ENCODE peak calls at places on chromosome 16, in five cellular contexts. N is ascending aorta, F is astrocyte of the cerebellum, K is K562, Q is mesothelial cell of epicardium. R is an unnamed sample.

GRCh38 chr16:53673189-53673588 is 30.5 kb downstream of the RPGRIP1L start:
- DNase-seq in N (no peak), K (no peak), F (peak; percentile 16), Q (no peak), R (no peak)

GRCh38 chr16:81385031-81385756 is 59.4 kb upstream of the CMIP start:
- DNase-seq in K (no peak), Q (no peak), N (no peak), F (no peak), R (no peak)

GRCh38 chr16:4733747-4734062 is 366 bp downstream of the ANKS3 start:
- DNase-seq in N (no peak), Q (no peak), K (no peak), F (no peak), R (peak; percentile 13)

GRCh38 chr16:46929378-46930332 is 43.8 kb downstream of the DNAJA2 start:
- DNase-seq in K (peak; percentile 79), F (peak; percentile 11), N (no peak), Q (peak; percentile 34), R (peak; percentile 81)

GRCh38 chr16:4688674-4689045 is 4.7 kb upstream of the NUDT16L1 start:
- DNase-seq in Q (no peak), K (no peak), N (no peak), F (no peak), R (no peak)

GRCh38 chr16:86419518-86419917 is 90.8 kb upstream of the FOXF1 start:
- DNase-seq in K (no peak), Q (no peak), F (no peak), N (no peak), R (no peak)

GRCh38 chr16:26736084-26736483 is 330.6 kb upstream of the C16orf82 start:
- DNase-seq in F (no peak), N (no peak), K (no peak), Q (no peak), R (no peak)

GRCh38 chr16:70270176-70270575 is 18.4 kb upstream of the EXOSC6 start:
- DNase-seq in N (no peak), K (no peak), F (no peak), Q (no peak), R (no peak)

GRCh38 chr16:46689492-46690280 is at the start of gene ORC6:
- DNase-seq in K (peak; percentile 94), F (peak; percentile 90), Q (peak; percentile 99), N (peak; percentile 88), R (peak; percentile 96)

GRCh38 chr16:27243725-27244362 is 24.7 kb downstream of the NSMCE1 start:
- DNase-seq in F (no peak), Q (no peak), N (no peak), K (no peak), R (no peak)

GRCh38 chr16:22754577-22754976 is 59.4 kb upstream of the HS3ST2 start:
- DNase-seq in N (no peak), Q (no peak), K (no peak), F (no peak), R (no peak)

GRCh38 chr16:89584768-89585549 is 9.4 kb downstream of the CPNE7 start:
- DNase-seq in N (no peak), F (no peak), Q (no peak), K (no peak), R (no peak)

GRCh38 chr16:23434380-23434779 is 18.6 kb downstream of the COG7 start:
- DNase-seq in K (peak; percentile 81), F (peak; percentile 64), N (no peak), Q (no peak), R (peak; percentile 26)

DNA sequence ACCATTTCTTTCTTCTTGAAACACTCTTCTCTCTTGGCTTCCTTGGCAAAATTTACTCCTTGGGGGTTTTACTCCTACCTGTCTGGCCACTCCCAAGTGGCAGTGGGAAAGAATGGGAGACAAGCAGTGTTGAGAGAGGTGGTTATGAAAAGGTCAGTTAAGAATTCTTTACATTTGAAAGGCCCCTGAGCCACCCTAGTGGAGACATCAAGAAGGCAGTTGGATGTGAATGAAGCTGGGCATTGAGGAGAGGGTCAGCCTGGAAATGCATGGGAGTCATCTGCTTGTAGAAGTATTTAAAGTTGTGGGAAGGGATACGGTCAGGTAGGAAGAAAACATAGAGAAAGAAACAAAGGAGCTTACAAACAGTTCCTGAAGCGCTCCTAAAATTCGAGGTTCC is 42.3 kb upstream of the CCNF start:
- DNase-seq in K (no peak), F (no peak), Q (no peak), N (no peak), R (no peak)
- TF ChIP-seq CTCF in K (peak; percentile 15), F (peak; percentile 20), Q (no peak), N (no peak), R (peak; percentile 46)

DNA sequence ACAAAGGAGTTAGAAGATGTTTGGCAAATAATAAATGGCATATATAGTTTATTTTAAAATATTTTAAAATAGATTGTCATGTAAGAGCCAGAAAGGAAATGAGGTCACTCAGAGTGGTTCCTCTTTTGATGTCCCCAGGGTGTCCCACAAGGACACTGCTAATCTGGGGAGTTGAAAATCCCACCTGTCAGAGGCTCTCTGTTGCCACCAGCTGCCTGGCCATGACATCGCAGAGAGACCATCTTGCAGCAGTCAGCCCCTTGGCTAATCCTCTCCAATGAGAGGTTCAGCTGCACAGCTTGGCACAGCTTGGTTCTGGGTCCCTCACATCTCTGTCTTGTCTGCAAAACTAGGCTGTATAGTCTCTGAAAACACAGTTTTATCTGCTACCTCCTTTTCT is 11.0 kb upstream of the RBFOX1 start:
- DNase-seq in N (no peak), Q (no peak), F (no peak), K (peak; percentile 6), R (no peak)
- TF ChIP-seq CTCF in N (no peak), Q (no peak), F (no peak), K (no peak), R (no peak)

DNA sequence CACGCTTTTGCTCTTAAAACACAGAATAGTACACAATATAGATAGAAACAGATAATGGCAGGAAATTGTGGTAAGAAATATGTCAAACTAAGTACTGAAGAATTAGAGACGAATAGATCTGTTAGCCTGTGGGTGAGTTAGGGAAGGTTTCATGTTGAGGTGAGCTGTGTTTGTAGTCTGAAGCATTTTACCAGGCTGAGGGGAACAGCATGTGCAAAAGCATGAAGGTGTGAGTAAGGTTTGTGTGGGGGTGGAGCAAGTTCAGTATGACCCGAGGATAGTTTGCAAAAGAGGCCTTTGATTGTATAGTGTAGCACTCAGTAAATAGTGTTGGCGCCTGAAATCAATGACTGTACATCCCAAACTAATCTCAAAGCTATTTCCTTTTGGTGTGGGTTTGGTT is 13.8 kb downstream of the IGSF6 start:
- DNase-seq in F (no peak), Q (no peak), K (no peak), N (no peak), R (no peak)
- TF ChIP-seq CTCF in F (no peak), Q (no peak), K (no peak), N (no peak), R (no peak)

DNA sequence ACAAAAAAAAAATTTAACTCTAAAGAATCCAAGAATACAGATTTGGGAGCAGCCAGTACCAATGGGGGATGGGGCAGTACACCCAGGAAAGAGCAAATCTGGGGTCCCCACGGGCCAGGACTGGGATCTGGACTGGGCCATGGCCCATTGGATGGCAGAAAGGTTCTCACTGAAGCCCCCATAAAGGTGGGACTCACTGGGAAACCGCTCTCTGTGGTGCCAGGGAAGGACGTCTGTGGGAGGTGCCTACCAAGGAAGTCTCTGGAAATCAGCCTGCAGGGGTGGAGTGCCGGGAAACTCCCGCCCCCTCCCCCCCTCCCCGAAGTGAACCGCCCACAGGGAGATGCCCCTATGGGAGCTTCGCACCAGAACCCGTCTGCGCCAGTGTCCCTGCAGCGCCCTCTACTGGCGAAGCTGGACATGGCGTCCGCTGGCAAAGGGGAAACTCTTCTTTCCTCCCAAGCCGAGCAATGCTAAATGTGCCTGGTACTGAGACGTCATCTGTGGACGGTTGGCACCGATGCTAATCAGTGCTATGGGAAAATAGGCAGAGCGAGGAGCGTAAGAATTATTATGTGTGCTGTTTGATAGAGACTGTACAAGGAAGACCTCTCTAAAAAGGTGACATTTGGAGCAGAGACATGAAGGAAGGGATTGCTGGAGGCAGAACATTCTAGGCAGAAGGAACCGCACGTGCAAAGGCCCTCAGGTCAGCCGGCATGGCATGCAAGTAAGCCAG is 671.1 kb downstream of the WWOX start:
- DNase-seq in Q (peak; percentile 27), N (no peak), F (no peak), K (peak; percentile 78), R (peak; percentile 61)
- TF ChIP-seq CTCF in Q (peak; percentile 75), N (peak; percentile 66), F (peak; percentile 35), K (peak; percentile 86), R (peak; percentile 69)

GRCh38 chr16:18059577-18059976 is 277.0 kb downstream of the NPIPA8 start:
- DNase-seq in K (no peak), N (no peak), F (no peak), Q (no peak), R (no peak)

GRCh38 chr16:18055411-18055916 is 281.1 kb downstream of the NPIPA8 start:
- DNase-seq in N (no peak), F (no peak), K (no peak), Q (no peak), R (no peak)

GRCh38 chr16:18062713-18063112 is 273.8 kb downstream of the NPIPA8 start:
- DNase-seq in K (no peak), Q (no peak), N (no peak), F (no peak), R (no peak)

DNA sequence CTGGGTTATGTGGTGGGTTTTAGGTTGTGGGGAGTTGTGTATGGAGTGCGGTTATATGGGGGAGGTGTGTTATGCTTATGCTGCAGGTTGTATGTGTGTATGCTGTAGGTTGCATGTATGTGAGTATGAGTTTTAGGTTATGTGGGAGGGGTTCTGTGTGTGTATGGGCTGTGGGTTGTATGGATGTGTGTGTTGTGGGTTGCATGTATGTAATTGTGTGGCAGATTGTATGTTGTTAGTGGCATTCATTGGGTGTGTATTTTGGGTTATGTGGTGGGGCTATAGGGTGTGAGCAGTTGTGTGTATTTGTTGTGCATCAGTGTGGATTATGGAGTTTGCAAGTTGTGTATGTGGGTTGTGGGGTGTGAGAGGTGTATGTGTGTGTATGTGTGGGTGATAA is 277.4 kb downstream of the NPIPA8 start:
- DNase-seq in K (no peak), N (no peak), F (no peak), Q (no peak), R (no peak)
- TF ChIP-seq CTCF in K (no peak), N (no peak), F (no peak), Q (no peak), R (no peak)

GRCh38 chr16:31074073-31074813 is at the start of the genes ZNF646 and ZNF668:
- DNase-seq in K (peak; percentile 99), F (peak; percentile 99), Q (peak; percentile 91), N (peak; percentile 91), R (peak; percentile 92)
- TF ChIP-seq CTCF in K (no peak), F (no peak), Q (no peak), N (no peak), R (no peak)